ENCODE peak calls at places on chromosomes 11 and 22, in seven cellular contexts. E, W, M, A, U, Y and C are unnamed samples.

GRCh38 chr22:42978453-42979103 is 36.4 kb downstream of the PACSIN2 start:
- DNase-seq in E (no peak), W (no peak), M (no peak), A (no peak), U (no peak), Y (no peak), C (no peak)

GRCh38 chr11:65576867-65577755 is 1.3 kb downstream of the EHBP1L1 start:
- DNase-seq in E (no peak), W (peak), M (no peak), A (peak), U (no peak), Y (peak), C (no peak)

GRCh38 chr11:12090061-12090572 is 20.3 kb upstream of the MICAL2 start:
- DNase-seq in E (peak), W (no peak), M (no peak), A (no peak), U (no peak), Y (no peak), C (no peak)

GRCh38 chr11:65445101-65445603 is 22.6 kb downstream of the NEAT1 start:
- DNase-seq in E (no peak), W (no peak), M (no peak), A (no peak), U (no peak), Y (no peak), C (no peak)

GRCh38 chr11:79021601-79022000 is 419.2 kb downstream of the TENM4 start:
- DNase-seq in E (no peak), W (no peak), M (no peak), A (no peak), U (no peak), Y (no peak), C (no peak)

GRCh38 chr11:17719028-17719939 is at the start of gene MYOD1:
- DNase-seq in E (no peak), W (no peak), M (no peak), A (no peak), U (no peak), Y (peak), C (no peak)

GRCh38 chr11:30788849-30789248 is 202.7 kb upstream of the MPPED2 start:
- DNase-seq in E (no peak), W (no peak), M (no peak), A (no peak), U (no peak), Y (no peak), C (no peak)

GRCh38 chr11:130908770-130909625 is 7.3 kb downstream of the SNX19 start:
- DNase-seq in E (no peak), W (no peak), M (no peak), A (no peak), U (peak), Y (no peak), C (no peak)

GRCh38 chr11:116167706-116168458 is 604.9 kb downstream of the BUD13 start:
- DNase-seq in E (no peak), W (no peak), M (no peak), A (no peak), U (peak), Y (no peak), C (no peak)

GRCh38 chr22:23184764-23185113 is 4.4 kb downstream of the BCR start:
- DNase-seq in E (no peak), W (no peak), M (no peak), A (no peak), U (no peak), Y (no peak), C (no peak)

GRCh38 chr11:8068605-8069221 is 12.3 kb upstream of the TUB start:
- DNase-seq in E (peak), W (peak), M (no peak), A (peak), U (no peak), Y (peak), C (peak)

GRCh38 chr11:101003468-101003867 is 126.1 kb downstream of the PGR start:
- DNase-seq in E (no peak), W (peak), M (no peak), A (no peak), U (no peak), Y (no peak), C (no peak)

GRCh38 chr11:19018901-19019300 is 41.6 kb downstream of the MRGPRX2 start:
- DNase-seq in E (no peak), W (no peak), M (no peak), A (no peak), U (no peak), Y (no peak), C (no peak)

GRCh38 chr11:123302751-123303195 is 107.7 kb upstream of the CLMP start:
- DNase-seq in E (no peak), W (no peak), M (no peak), A (no peak), U (no peak), Y (no peak), C (no peak)

GRCh38 chr11:24592342-24592741 is 95.5 kb downstream of the LUZP2 start:
- DNase-seq in E (no peak), W (no peak), M (no peak), A (no peak), U (no peak), Y (no peak), C (no peak)

GRCh38 chr11:69567951-69568808 is 72.8 kb upstream of the CCND1 start:
- DNase-seq in E (no peak), W (no peak), M (peak), A (no peak), U (no peak), Y (no peak), C (no peak)

GRCh38 chr11:10680956-10681487 is 12.5 kb downstream of the IRAG1 start:
- DNase-seq in E (no peak), W (no peak), M (no peak), A (no peak), U (no peak), Y (no peak), C (no peak)

GRCh38 chr11:46130286-46130937 is 9.2 kb upstream of the PHF21A start:
- DNase-seq in E (no peak), W (no peak), M (no peak), A (no peak), U (no peak), Y (no peak), C (no peak)

GRCh38 chr11:123707606-123708205 is 33.8 kb downstream of the ZNF202 start:
- DNase-seq in E (peak), W (peak), M (no peak), A (peak), U (no peak), Y (no peak), C (peak)

DNA sequence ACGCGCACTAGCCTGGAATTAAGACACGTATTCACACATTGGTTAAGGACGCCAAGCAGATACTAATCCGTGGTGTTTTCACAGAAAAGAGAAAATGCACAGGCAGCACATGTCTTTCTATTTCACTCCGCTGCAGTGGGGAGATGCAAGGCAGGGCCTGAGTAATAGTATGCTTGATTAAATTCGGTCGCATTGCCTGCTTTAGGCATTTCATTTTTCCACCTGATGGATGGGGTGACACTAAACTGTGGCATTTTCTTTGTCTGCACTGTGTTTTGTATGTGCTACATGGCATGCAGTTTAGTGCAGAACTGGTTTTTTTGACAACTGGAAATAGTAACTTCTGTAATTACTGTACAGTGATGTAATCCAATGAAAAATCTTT is 94.9 kb downstream of the SLC17A6 start:
- DNase-seq in E (no peak), W (no peak), M (no peak), A (no peak), U (no peak), Y (no peak), C (no peak)
- H3K4me3 ChIP-seq in E (no peak), W (no peak), M (peak), A (no peak), U (peak), Y (peak), C (peak)

DNA sequence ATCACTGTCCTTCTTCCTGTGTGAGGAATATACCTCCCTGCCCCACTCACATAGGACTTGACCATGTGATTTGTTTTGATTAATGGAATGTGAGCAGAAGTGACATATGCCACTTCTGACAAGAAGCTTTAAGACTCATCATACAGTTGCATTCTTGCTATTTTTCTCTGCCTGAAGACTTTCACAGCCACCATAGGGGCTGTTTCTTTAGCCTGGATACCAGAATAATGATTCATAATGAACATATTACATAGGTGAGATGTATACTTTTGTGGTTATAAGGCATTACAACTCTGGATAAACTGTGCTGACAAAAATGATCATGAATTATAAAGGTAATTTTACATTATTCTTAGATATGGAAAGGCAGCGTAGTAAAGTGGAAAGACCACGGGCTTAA is 798.0 kb downstream of the DLG2 start:
- DNase-seq in E (no peak), W (no peak), M (no peak), A (no peak), U (no peak), Y (no peak), C (no peak)
- TF ChIP-seq EP300 in E (no peak), W (no peak), M (no peak), A (no peak), U (no peak), Y (no peak), C (no peak)

GRCh38 chr11:128825050-128825806 is 41.9 kb downstream of the KCNJ1 start:
- DNase-seq in E (no peak), W (no peak), M (no peak), A (no peak), U (no peak), Y (no peak), C (no peak)
- H3K4me3 ChIP-seq in E (no peak), W (no peak), M (no peak), A (no peak), U (no peak), Y (no peak), C (no peak)

DNA sequence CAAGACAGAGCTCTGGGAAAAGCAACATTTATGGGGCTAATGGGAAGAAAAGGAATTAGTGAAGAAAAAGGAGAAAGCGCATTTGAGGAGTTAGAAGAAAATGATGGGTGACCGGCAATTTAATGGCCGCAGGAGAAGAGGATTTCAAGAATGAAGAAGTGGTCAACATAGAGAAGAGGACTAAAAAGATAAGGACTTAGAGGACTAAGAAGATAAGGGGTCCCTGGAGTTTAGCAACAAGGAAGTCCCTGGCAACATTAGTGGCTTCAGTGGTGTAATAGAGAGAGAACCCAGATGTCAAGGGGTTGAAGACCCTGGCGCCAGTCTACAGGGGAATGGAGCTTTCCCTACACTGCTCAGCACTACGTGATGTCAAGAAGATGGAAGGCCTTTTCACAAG is 32.3 kb downstream of the WEE1 start:
- DNase-seq in E (no peak), W (no peak), M (no peak), A (no peak), U (peak), Y (no peak), C (no peak)
- TF ChIP-seq EP300 in E (peak), W (no peak), M (no peak), A (no peak), U (no peak), Y (no peak), C (no peak)

GRCh38 chr11:75665126-75665525 is 3.7 kb downstream of the MAP6 start:
- DNase-seq in E (no peak), W (no peak), M (no peak), A (no peak), U (no peak), Y (no peak), C (no peak)
- H3K4me3 ChIP-seq in E (no peak), W (no peak), M (no peak), A (no peak), U (no peak), Y (no peak), C (no peak)

DNA sequence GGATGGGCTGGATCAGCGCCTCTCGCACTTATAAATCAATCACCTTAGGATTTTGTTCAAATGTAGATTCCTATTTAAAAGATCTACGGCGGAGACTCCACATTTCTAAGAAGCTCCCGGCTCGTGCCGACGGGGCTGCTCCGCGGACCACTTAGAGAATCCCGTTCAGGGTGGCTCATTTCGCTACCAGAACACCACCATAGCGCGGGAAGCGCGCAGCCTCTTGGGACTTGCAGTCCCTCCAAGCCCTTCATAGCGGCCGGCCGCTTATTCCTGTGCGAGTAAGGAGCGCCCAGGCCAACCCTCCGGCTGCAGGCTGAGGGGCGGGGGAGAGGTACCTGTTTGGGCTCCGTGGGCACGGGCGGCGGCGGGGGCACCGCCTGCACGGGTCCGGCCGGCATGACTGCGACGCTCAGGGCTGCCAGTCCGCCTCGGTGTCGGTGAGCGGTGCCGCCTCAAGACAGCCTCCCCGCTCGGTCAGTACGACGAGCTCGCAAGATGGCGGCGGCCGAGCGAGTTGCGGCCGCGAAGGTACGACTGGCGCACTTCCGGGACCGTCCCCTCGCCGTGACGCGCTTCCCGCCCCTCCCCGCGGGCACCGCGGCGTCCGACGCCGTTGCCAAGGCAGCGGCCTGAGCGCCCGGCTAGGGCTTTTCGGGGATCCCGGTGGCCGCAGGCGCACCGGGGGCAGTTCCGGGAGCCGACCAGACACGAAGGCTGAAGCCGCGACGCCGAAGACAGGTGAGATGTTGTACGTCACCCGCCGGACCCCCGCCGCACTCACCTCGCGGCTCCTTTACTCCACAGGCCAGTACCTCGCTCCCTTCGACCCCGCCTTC is at the start of the genes CCDC157 and SF3A1:
- DNase-seq in E (peak), W (peak), M (peak), A (peak), U (peak), Y (peak), C (peak)
- TF ChIP-seq EP300 in E (no peak), W (no peak), M (no peak), A (no peak), U (peak), Y (no peak), C (no peak)

GRCh38 chr11:637593-638507 is 781 bp downstream of the DRD4 start:
- DNase-seq in E (no peak), W (no peak), M (no peak), A (no peak), U (no peak), Y (no peak), C (peak)

GRCh38 chr11:635945-636510 is 1.0 kb upstream of the DRD4 start:
- DNase-seq in E (no peak), W (no peak), M (no peak), A (no peak), U (no peak), Y (no peak), C (no peak)

GRCh38 chr11:637333-637592 is 194 bp downstream of the DRD4 start:
- DNase-seq in E (no peak), W (no peak), M (no peak), A (no peak), U (no peak), Y (no peak), C (no peak)

GRCh38 chr11:638616-639323 is 1.7 kb downstream of the DRD4 start:
- DNase-seq in E (no peak), W (no peak), M (no peak), A (no peak), U (no peak), Y (no peak), C (no peak)

GRCh38 chr11:636511-637332 is at the start of gene DRD4:
- DNase-seq in E (no peak), W (no peak), M (no peak), A (no peak), U (no peak), Y (no peak), C (no peak)
- H3K4me3 ChIP-seq in E (no peak), W (no peak), M (peak), A (peak), U (peak), Y (peak), C (no peak)

DNA sequence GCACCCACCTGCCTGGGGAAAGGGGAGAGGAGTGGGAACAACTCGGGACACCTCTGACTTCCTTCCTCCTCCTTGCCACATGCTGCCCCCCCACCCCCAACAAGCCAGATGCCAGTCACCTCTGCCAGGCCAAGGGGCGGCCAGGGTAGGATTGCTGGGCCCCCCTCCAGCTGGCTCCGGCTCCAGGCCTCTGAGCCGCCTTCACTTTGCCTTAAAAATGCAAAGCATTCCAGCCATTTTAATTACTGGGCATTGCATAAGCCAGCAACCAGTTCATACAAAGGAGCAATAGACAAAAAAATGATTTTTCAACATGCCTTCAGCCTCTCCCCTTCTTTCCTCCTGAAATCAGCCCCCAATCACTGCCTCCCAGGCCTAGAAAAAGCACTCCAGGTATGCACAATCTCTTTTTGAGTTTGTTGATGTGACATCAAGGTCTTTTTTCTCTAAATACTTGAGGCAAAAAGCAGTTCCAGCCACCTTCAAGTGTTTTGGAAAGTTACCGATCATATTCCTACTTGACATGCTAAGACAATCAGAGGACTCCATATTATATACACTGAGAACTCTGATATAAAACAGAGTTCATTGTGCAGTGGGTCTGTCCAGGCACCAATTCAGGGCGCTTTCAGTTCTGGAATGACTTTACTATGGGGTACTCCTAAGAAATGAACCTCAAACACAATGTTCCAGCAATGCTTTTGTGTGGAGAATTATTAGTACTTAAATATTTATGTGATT is 12.5 kb upstream of the TIMP3 start:
- DNase-seq in E (no peak), W (no peak), M (no peak), A (no peak), U (no peak), Y (peak), C (no peak)
- TF ChIP-seq EP300 in E (no peak), W (no peak), M (no peak), A (no peak), U (no peak), Y (no peak), C (no peak)

GRCh38 chr11:44318369-44318768 is 8.4 kb upstream of the ALX4 start:
- DNase-seq in E (no peak), W (no peak), M (no peak), A (no peak), U (no peak), Y (no peak), C (no peak)

GRCh38 chr11:44315947-44316387 is 6.0 kb upstream of the ALX4 start:
- DNase-seq in E (peak), W (peak), M (no peak), A (no peak), U (no peak), Y (no peak), C (no peak)

GRCh38 chr11:44314733-44315132 is 4.8 kb upstream of the ALX4 start:
- DNase-seq in E (no peak), W (no peak), M (no peak), A (no peak), U (no peak), Y (no peak), C (no peak)

GRCh38 chr11:44319170-44319551 is 9.2 kb upstream of the ALX4 start:
- DNase-seq in E (no peak), W (no peak), M (no peak), A (no peak), U (no peak), Y (no peak), C (no peak)

GRCh38 chr11:44316388-44317240 is 6.7 kb upstream of the ALX4 start:
- DNase-seq in E (no peak), W (no peak), M (no peak), A (no peak), U (no peak), Y (no peak), C (no peak)
- H3K4me3 ChIP-seq in E (no peak), W (peak), M (peak), A (no peak), U (peak), Y (peak), C (peak)

DNA sequence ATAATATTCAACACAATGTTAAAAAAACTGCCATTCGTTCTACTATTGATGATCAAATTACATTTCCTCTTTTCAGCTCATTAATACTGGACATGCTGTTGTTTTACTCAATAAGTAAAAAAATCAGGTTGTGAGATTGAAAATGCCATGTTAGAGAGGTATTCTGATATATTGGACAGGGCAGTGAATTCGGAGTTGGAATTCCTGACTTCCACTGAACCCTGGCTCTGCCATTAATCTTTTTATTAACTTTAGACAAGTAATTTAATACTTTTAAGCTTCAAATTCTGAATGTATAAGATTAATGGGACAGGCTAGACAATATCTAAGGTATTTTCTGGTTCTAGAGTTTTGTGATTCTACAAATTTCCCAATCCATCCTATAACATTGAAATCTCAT is 12.2 kb upstream of the NOX4 start:
- DNase-seq in E (no peak), W (no peak), M (no peak), A (no peak), U (no peak), Y (no peak), C (no peak)
- TF ChIP-seq EP300 in E (no peak), W (no peak), M (no peak), A (no peak), U (no peak), Y (no peak), C (no peak)